ENCODE peak calls at places on chromosomes 4 and X, in five cellular contexts. One of them, this sample, is unnamed.

GRCh38 chrX:22097295-22097694 is 65.2 kb downstream of the PHEX start:
- DNase-seq in GM13977: no peak
- DNase-seq in heart right ventricle: no peak
- DNase-seq in neural crest cell: no peak
- DNase-seq in fibroblast of pulmonary artery: peak
- DNase-seq in this sample: no peak

GRCh38 chrX:40174594-40175415 is 77.0 kb upstream of the BCOR start:
- DNase-seq in heart right ventricle: no peak
- DNase-seq in fibroblast of pulmonary artery: peak
- DNase-seq in neural crest cell: peak
- DNase-seq in GM13977: no peak
- DNase-seq in this sample: peak

GRCh38 chr4:36551697-36552214 is 270.3 kb downstream of the DTHD1 start:
- DNase-seq in GM13977: peak
- DNase-seq in fibroblast of pulmonary artery: no peak
- DNase-seq in heart right ventricle: no peak
- DNase-seq in neural crest cell: no peak
- DNase-seq in this sample: no peak

GRCh38 chr4:135429528-135429927 is 1227.9 kb upstream of the PABPC4L start:
- DNase-seq in neural crest cell: no peak
- DNase-seq in heart right ventricle: no peak
- DNase-seq in fibroblast of pulmonary artery: no peak
- DNase-seq in GM13977: no peak
- DNase-seq in this sample: no peak

GRCh38 chr4:64940698-64941097 is 531.4 kb upstream of the TECRL start:
- DNase-seq in GM13977: no peak
- DNase-seq in fibroblast of pulmonary artery: no peak
- DNase-seq in heart right ventricle: no peak
- DNase-seq in neural crest cell: no peak
- DNase-seq in this sample: no peak

GRCh38 chr4:107988763-107989035 is 990 bp upstream of the HADH start:
- DNase-seq in GM13977: no peak
- DNase-seq in heart right ventricle: no peak
- DNase-seq in neural crest cell: no peak
- DNase-seq in fibroblast of pulmonary artery: no peak
- DNase-seq in this sample: no peak

GRCh38 chr4:39587881-39588280 is 50.8 kb downstream of the SMIM14 start:
- DNase-seq in heart right ventricle: no peak
- DNase-seq in GM13977: no peak
- DNase-seq in neural crest cell: no peak
- DNase-seq in fibroblast of pulmonary artery: peak
- DNase-seq in this sample: no peak

GRCh38 chrX:24594531-24594930 is 52.6 kb downstream of the PCYT1B start:
- DNase-seq in heart right ventricle: no peak
- DNase-seq in neural crest cell: no peak
- DNase-seq in GM13977: no peak
- DNase-seq in fibroblast of pulmonary artery: no peak
- DNase-seq in this sample: no peak

GRCh38 chr4:88737304-88738015 is 39.8 kb upstream of the NAP1L5 start:
- DNase-seq in heart right ventricle: no peak
- DNase-seq in neural crest cell: no peak
- DNase-seq in fibroblast of pulmonary artery: no peak
- DNase-seq in GM13977: peak
- DNase-seq in this sample: peak

GRCh38 chrX:9913041-9913440 is 54.1 kb upstream of the CLDN34 start:
- DNase-seq in heart right ventricle: no peak
- DNase-seq in neural crest cell: no peak
- DNase-seq in GM13977: no peak
- DNase-seq in fibroblast of pulmonary artery: peak
- DNase-seq in this sample: no peak

GRCh38 chr4:82275431-82276423 is 98.1 kb downstream of the HNRNPD start:
- DNase-seq in heart right ventricle: no peak
- DNase-seq in GM13977: no peak
- DNase-seq in neural crest cell: no peak
- DNase-seq in fibroblast of pulmonary artery: no peak
- DNase-seq in this sample: no peak

GRCh38 chrX:71167031-71167781 is 22.6 kb downstream of the NLGN3 start:
- DNase-seq in heart right ventricle: no peak
- DNase-seq in neural crest cell: no peak
- DNase-seq in fibroblast of pulmonary artery: no peak
- DNase-seq in GM13977: no peak
- DNase-seq in this sample: no peak

GRCh38 chr4:141347738-141348524 is 127.2 kb downstream of the ZNF330 start:
- DNase-seq in neural crest cell: no peak
- DNase-seq in GM13977: no peak
- DNase-seq in fibroblast of pulmonary artery: peak
- DNase-seq in heart right ventricle: no peak
- DNase-seq in this sample: no peak

GRCh38 chr4:74228691-74229640 is 71.0 kb downstream of the MTHFD2L start:
- DNase-seq in heart right ventricle: peak
- DNase-seq in GM13977: peak
- DNase-seq in fibroblast of pulmonary artery: peak
- DNase-seq in neural crest cell: peak
- DNase-seq in this sample: peak

GRCh38 chr4:88891636-88892035 is 165.3 kb downstream of the FAM13A start:
- DNase-seq in neural crest cell: no peak
- DNase-seq in fibroblast of pulmonary artery: no peak
- DNase-seq in heart right ventricle: no peak
- DNase-seq in GM13977: no peak
- DNase-seq in this sample: no peak

GRCh38 chr4:38008493-38009120 is 48.4 kb downstream of the PTTG2 start:
- DNase-seq in heart right ventricle: no peak
- DNase-seq in fibroblast of pulmonary artery: no peak
- DNase-seq in neural crest cell: no peak
- DNase-seq in GM13977: no peak
- DNase-seq in this sample: no peak

GRCh38 chrX:123860506-123860840 is 620 bp downstream of the XIAP start:
- DNase-seq in GM13977: peak
- DNase-seq in heart right ventricle: peak
- DNase-seq in fibroblast of pulmonary artery: no peak
- DNase-seq in neural crest cell: no peak
- DNase-seq in this sample: peak

GRCh38 chr4:113270520-113271319 is 221.3 kb downstream of the ANK2 start:
- DNase-seq in fibroblast of pulmonary artery: no peak
- DNase-seq in heart right ventricle: no peak
- DNase-seq in neural crest cell: no peak
- DNase-seq in GM13977: no peak
- DNase-seq in this sample: no peak

GRCh38 chr4:25884040-25884788 is 21.4 kb upstream of the SEL1L3 start:
- DNase-seq in neural crest cell: no peak
- DNase-seq in heart right ventricle: no peak
- DNase-seq in GM13977: no peak
- DNase-seq in fibroblast of pulmonary artery: peak
- DNase-seq in this sample: no peak

GRCh38 chrX:11558972-11559371 is 106.7 kb downstream of the ARHGAP6 start:
- DNase-seq in heart right ventricle: no peak
- DNase-seq in neural crest cell: no peak
- DNase-seq in fibroblast of pulmonary artery: no peak
- DNase-seq in GM13977: peak
- DNase-seq in this sample: peak

GRCh38 chr4:114558446-114559020 is 40.1 kb upstream of the UGT8 start:
- DNase-seq in heart right ventricle: no peak
- DNase-seq in GM13977: no peak
- DNase-seq in neural crest cell: no peak
- DNase-seq in fibroblast of pulmonary artery: no peak
- DNase-seq in this sample: no peak

GRCh38 chrX:40189018-40189417 is 91.3 kb upstream of the BCOR start:
- DNase-seq in neural crest cell: no peak
- DNase-seq in GM13977: no peak
- DNase-seq in heart right ventricle: no peak
- DNase-seq in fibroblast of pulmonary artery: peak
- DNase-seq in this sample: no peak

GRCh38 chr4:56976878-56977320 is 507 bp downstream of the NOA1 start:
- DNase-seq in fibroblast of pulmonary artery: no peak
- DNase-seq in GM13977: peak
- DNase-seq in heart right ventricle: no peak
- DNase-seq in neural crest cell: peak
- DNase-seq in this sample: peak

GRCh38 chrX:47497274-47497673 is 14.3 kb upstream of the ZNF41 start:
- DNase-seq in neural crest cell: no peak
- DNase-seq in heart right ventricle: no peak
- DNase-seq in fibroblast of pulmonary artery: peak
- DNase-seq in GM13977: no peak
- DNase-seq in this sample: no peak

GRCh38 chr4:66946761-66947160 is 598.5 kb downstream of the CENPC start:
- DNase-seq in GM13977: no peak
- DNase-seq in neural crest cell: no peak
- DNase-seq in fibroblast of pulmonary artery: no peak
- DNase-seq in heart right ventricle: no peak
- DNase-seq in this sample: no peak

GRCh38 chr4:89434364-89434988 is 126.9 kb upstream of the GPRIN3 start:
- DNase-seq in heart right ventricle: no peak
- DNase-seq in GM13977: peak
- DNase-seq in fibroblast of pulmonary artery: peak
- DNase-seq in neural crest cell: no peak
- DNase-seq in this sample: peak

GRCh38 chrX:143461616-143462015 is 55.7 kb downstream of the SPANXN3 start:
- DNase-seq in GM13977: no peak
- DNase-seq in fibroblast of pulmonary artery: no peak
- DNase-seq in neural crest cell: no peak
- DNase-seq in heart right ventricle: no peak
- DNase-seq in this sample: no peak

GRCh38 chr4:15150636-15151432 is 148.6 kb downstream of the CPEB2 start:
- DNase-seq in heart right ventricle: no peak
- DNase-seq in neural crest cell: no peak
- DNase-seq in fibroblast of pulmonary artery: no peak
- DNase-seq in GM13977: no peak
- DNase-seq in this sample: no peak

GRCh38 chr4:2281575-2282343 is 19.9 kb upstream of the MXD4 start:
- DNase-seq in GM13977: peak
- DNase-seq in neural crest cell: no peak
- DNase-seq in heart right ventricle: no peak
- DNase-seq in fibroblast of pulmonary artery: peak
- DNase-seq in this sample: peak

GRCh38 chrX:1392376-1393130 is 640 bp upstream of the SLC25A6 start:
- DNase-seq in GM13977: peak
- DNase-seq in fibroblast of pulmonary artery: peak
- DNase-seq in heart right ventricle: peak
- DNase-seq in neural crest cell: peak
- DNase-seq in this sample: peak

DNA sequence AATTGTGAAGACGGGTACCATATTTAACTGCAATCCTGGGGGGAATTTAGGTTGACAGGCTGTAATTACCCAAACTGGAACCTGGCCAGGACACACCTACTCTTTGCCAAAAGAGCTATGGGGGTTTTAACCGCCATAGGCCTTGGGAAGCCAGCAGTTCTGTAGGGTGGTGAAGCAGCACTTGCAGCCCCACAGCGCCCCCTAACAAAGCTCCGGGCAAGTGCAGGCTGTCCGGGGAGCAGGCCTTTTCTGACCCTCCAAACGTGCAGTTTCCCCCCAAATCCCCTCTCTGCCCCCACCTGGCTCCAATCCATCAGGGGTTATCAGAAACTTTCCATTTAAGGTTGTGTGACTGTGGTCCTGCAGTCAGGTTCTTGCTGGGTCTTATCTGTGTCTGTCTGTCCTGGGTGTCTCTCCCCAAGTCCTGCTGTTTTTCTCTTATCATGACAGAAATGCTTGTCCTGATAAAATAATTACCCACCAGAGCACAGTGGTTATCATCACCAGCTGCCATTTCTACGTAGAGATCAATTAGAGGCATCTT is 350.9 kb downstream of the MID1IP1 start:
- DNase-seq in fibroblast of pulmonary artery: no peak
- DNase-seq in GM13977: no peak
- DNase-seq in heart right ventricle: peak
- DNase-seq in neural crest cell: peak
- DNase-seq in this sample: peak
- TF ChIP-seq CTCF in fibroblast of pulmonary artery: peak
- TF ChIP-seq CTCF in GM13977: peak
- TF ChIP-seq CTCF in heart right ventricle: peak
- TF ChIP-seq CTCF in neural crest cell: peak
- TF ChIP-seq CTCF in this sample: peak

GRCh38 chr4:165060938-165061337 is 7.3 kb downstream of the TRIM75 start:
- DNase-seq in GM13977: no peak
- DNase-seq in fibroblast of pulmonary artery: no peak
- DNase-seq in heart right ventricle: no peak
- DNase-seq in neural crest cell: no peak
- DNase-seq in this sample: no peak
- TF ChIP-seq CTCF in GM13977: no peak
- TF ChIP-seq CTCF in fibroblast of pulmonary artery: peak
- TF ChIP-seq CTCF in heart right ventricle: no peak
- TF ChIP-seq CTCF in neural crest cell: peak
- TF ChIP-seq CTCF in this sample: no peak

DNA sequence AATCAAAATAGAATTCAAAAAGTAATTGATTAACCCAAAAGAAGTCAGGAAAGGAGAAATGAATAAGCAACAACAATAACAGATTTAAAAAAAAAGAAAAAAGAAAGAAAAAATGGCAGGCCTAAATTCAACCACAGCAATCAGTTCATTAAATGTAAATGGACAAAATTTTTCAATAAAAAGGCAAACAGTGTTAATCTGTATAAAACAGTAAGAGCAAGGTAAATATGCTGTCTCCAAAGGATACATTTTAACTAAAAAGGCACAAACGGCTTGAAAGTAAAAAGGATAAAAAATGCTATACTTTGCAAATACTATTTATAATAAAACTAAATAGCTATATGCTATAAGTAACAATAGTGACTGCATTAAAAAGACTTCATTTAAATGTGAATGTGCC is 582.0 kb downstream of the SPRY1 start:
- DNase-seq in neural crest cell: no peak
- DNase-seq in fibroblast of pulmonary artery: no peak
- DNase-seq in heart right ventricle: no peak
- DNase-seq in GM13977: no peak
- DNase-seq in this sample: no peak
- TF ChIP-seq CTCF in neural crest cell: no peak
- TF ChIP-seq CTCF in fibroblast of pulmonary artery: no peak
- TF ChIP-seq CTCF in heart right ventricle: no peak
- TF ChIP-seq CTCF in GM13977: no peak
- TF ChIP-seq CTCF in this sample: no peak

DNA sequence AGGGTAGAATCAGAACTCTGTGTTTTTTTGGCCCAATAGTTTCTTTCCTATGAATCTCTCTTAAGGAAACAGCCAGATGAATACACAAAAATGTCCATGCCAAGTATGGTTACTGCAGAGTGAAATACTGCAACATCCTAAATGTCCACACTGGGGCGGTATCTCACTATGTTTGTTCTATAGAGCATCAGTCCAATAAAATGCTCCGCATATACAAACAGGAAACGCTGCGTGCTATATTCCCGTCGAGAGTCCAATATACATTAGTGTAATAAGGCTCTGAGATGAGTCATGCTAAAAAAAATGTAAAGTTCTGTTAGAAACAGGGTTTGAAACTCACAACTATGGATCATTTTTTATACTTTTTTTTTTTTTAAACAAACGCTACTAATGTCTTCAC is 72.9 kb upstream of the ENOX2 start:
- DNase-seq in fibroblast of pulmonary artery: peak
- DNase-seq in heart right ventricle: peak
- DNase-seq in neural crest cell: peak
- DNase-seq in GM13977: peak
- DNase-seq in this sample: peak
- TF ChIP-seq CTCF in fibroblast of pulmonary artery: peak
- TF ChIP-seq CTCF in heart right ventricle: no peak
- TF ChIP-seq CTCF in neural crest cell: peak
- TF ChIP-seq CTCF in GM13977: peak
- TF ChIP-seq CTCF in this sample: peak

This sample was measured in GM20000.